ENCODE peak calls at places on chromosomes 1 and 21, in eight cellular contexts. J is HCT116; X is naive thymus-derived CD4-positive, alpha-beta T cell; V is iPS DF 6.9; D is stomach; W is CD8-positive, alpha-beta memory T cell; S is heart left ventricle; T is OCI-LY7. E is an unnamed sample.

GRCh38 chr1:79603862-79604261 is 597.3 kb upstream of the ADGRL4 start:
- DNase-seq in J (no peak), X (no peak), V (no peak), D (no peak), W (no peak), S (no peak), T (no peak), E (no peak)

GRCh38 chr1:154833841-154834240 is 36.2 kb downstream of the KCNN3 start:
- DNase-seq in J (no peak), X (no peak), V (no peak), D (no peak), W (no peak), S (no peak), T (no peak), E (no peak)

GRCh38 chr1:238649200-238649599 is 737.2 kb upstream of the CHRM3 start:
- DNase-seq in J (no peak), X (no peak), V (no peak), D (no peak), W (no peak), S (no peak), T (no peak), E (no peak)

GRCh38 chr1:171403396-171403795 is 81.9 kb upstream of the PRRC2C start:
- DNase-seq in J (no peak), X (no peak), V (no peak), D (no peak), W (no peak), S (no peak), T (no peak), E (no peak)

GRCh38 chr21:38869196-38869595 is 63.5 kb downstream of the ETS2 start:
- DNase-seq in J (no peak), X (no peak), V (no peak), D (no peak), W (no peak), S (no peak), T (no peak), E (no peak)

GRCh38 chr1:25118554-25118953 is 113.7 kb downstream of the SYF2 start:
- DNase-seq in J (no peak), X (peak), V (no peak), D (no peak), W (no peak), S (no peak), T (no peak), E (no peak)

GRCh38 chr21:46168238-46168637 is 12.9 kb upstream of the FTCD start:
- DNase-seq in J (no peak), X (no peak), V (no peak), D (no peak), W (no peak), S (no peak), T (no peak), E (no peak)

GRCh38 chr1:174726167-174726879 is 273.4 kb upstream of the CACYBP start:
- DNase-seq in J (peak), X (no peak), V (no peak), D (no peak), W (no peak), S (no peak), T (peak), E (no peak)

GRCh38 chr1:162899422-162900168 is 38.6 kb upstream of the CCDC190 start:
- DNase-seq in J (no peak), X (no peak), V (no peak), D (no peak), W (no peak), S (peak), T (no peak), E (no peak)

GRCh38 chr21:34790834-34791233 is 122.0 kb downstream of the CLIC6 start:
- DNase-seq in J (no peak), X (no peak), V (no peak), D (no peak), W (no peak), S (no peak), T (no peak), E (no peak)

GRCh38 chr1:233465745-233466343 is 138.3 kb downstream of the MAP3K21 start:
- DNase-seq in J (no peak), X (no peak), V (no peak), D (no peak), W (no peak), S (no peak), T (no peak), E (no peak)

GRCh38 chr21:25107708-25108107 is 499.6 kb downstream of the MRPL39 start:
- DNase-seq in J (no peak), X (no peak), V (no peak), D (no peak), W (no peak), S (no peak), T (no peak), E (no peak)

GRCh38 chr1:178258521-178258920 is 164.6 kb downstream of the RASAL2 start:
- DNase-seq in J (no peak), X (no peak), V (no peak), D (no peak), W (no peak), S (no peak), T (no peak), E (no peak)

GRCh38 chr1:53636621-53637171 is 102.3 kb downstream of the GLIS1 start:
- DNase-seq in J (no peak), X (peak), V (no peak), D (peak), W (no peak), S (no peak), T (no peak), E (no peak)

GRCh38 chr21:45292399-45293213 is 4.9 kb upstream of the POFUT2 start:
- DNase-seq in J (peak), X (peak), V (no peak), D (peak), W (peak), S (peak), T (peak), E (peak)

GRCh38 chr1:15229569-15230170 is 17.4 kb upstream of the FHAD1 start:
- DNase-seq in J (no peak), X (no peak), V (no peak), D (peak), W (no peak), S (no peak), T (no peak), E (no peak)

GRCh38 chr1:5617179-5618015 is 374.8 kb downstream of the NPHP4 start:
- DNase-seq in J (no peak), X (no peak), V (no peak), D (no peak), W (no peak), S (no peak), T (no peak), E (no peak)
- H3K4me3 ChIP-seq in J (no peak), X (no peak), V (no peak), D (no peak), W (no peak), S (no peak), T (no peak), E (no peak)

DNA sequence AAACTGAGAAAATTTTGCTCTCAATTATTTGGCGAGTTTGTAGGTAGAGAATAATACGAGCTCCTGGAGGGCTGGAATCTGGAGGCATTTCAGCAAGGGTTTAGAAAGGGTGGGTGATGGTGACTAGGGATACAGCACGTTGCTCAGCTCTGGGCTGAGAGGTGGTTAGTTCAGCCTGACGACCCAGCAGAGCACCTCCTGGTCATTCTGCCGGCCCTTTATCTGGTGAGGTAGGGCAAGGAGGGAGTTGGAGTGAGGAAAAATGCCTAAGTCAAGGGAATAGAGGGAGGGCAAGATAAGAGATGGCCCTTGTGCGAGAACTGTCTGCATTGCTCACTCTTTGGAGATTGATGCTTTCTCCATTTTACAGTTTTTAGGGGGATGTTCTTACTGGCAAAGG is 19.1 kb downstream of the GALNT2 start:
- DNase-seq in J (no peak), X (no peak), V (no peak), D (no peak), W (no peak), S (no peak), T (no peak), E (no peak)
- H3K27ac ChIP-seq in J (no peak), X (no peak), V (no peak), D (no peak), W (no peak), S (no peak), T (no peak), E (no peak)

DNA sequence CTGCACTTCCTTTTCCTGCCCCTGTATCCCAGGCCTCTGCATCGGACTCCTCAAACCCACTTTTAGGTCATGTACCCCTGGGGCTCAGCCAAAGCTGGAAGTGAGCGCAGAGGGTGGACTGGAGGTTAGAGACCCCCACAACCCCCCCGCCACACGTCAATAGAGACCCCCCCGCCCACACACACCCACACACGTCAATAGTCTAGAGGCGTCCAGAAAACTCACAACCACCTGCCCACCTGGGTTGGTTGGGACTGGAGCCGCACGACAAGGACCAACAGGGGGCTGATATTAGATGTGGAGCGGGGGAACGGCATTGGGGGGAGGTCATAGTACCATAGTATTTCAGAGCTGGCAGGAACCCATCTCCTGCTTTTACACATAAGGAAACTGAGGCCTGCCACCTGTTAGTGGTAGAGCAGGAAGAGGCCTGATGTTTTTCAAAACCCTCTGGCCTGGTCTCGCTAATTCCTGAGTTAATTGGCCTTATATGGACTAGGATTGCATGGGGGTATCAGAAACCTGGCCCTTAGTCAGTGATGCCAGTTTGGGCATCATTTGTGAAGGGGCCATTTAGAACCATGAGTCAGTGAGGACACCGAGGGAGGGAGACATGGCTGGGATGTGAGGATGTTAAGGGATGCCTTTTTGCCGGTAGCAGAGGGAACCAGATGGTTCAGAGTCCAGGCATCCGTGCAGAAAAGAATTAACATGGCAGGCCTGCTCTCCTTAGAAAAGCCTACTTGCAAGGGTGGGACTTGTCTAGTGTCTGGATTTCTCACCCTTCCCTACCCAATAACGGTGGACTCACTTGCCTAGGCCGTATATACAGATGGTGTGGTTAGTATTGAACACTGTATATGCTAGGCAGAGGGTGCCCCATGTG is 1.1 kb downstream of the NENF start:
- DNase-seq in J (no peak), X (no peak), V (no peak), D (no peak), W (no peak), S (no peak), T (no peak), E (no peak)
- H3K4me3 ChIP-seq in J (peak), X (peak), V (peak), D (peak), W (peak), S (peak), T (peak), E (peak)

GRCh38 chr1:160542303-160542945 is 19.4 kb upstream of the SLAMF6 start:
- DNase-seq in J (no peak), X (no peak), V (no peak), D (peak), W (no peak), S (no peak), T (no peak), E (no peak)

GRCh38 chr1:160538985-160539651 is 16.1 kb upstream of the SLAMF6 start:
- DNase-seq in J (no peak), X (no peak), V (no peak), D (peak), W (no peak), S (no peak), T (peak), E (no peak)

GRCh38 chr1:160537714-160538665 is 14.9 kb upstream of the SLAMF6 start:
- DNase-seq in J (no peak), X (no peak), V (no peak), D (no peak), W (no peak), S (no peak), T (no peak), E (no peak)

GRCh38 chr1:160541622-160542302 is 18.7 kb upstream of the SLAMF6 start:
- DNase-seq in J (no peak), X (no peak), V (no peak), D (no peak), W (no peak), S (no peak), T (no peak), E (no peak)

GRCh38 chr1:160539896-160540858 is 17.1 kb upstream of the SLAMF6 start:
- DNase-seq in J (no peak), X (peak), V (no peak), D (peak), W (peak), S (peak), T (peak), E (peak)
- H3K27ac ChIP-seq in J (no peak), X (peak), V (no peak), D (peak), W (peak), S (no peak), T (peak), E (peak)

DNA sequence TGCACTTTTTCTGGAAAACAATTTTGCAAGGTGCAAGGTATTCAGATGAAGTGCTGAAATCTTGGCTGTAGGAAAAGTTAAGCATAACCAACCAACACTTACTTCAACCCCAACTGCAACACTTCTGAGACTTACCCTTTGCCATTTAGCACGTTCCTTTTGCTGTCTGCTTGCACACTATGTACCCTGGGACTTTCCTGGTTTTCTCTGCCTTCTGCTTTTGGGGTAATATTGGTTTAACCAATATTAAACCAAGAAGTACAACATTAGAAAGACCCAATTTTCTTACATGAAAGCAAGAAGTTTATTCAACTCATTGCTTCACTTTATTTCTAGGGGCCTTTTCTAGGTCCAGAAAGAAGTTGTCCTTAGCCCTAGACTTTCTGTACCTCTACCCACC is 193.0 kb downstream of the HLX start:
- DNase-seq in J (no peak), X (no peak), V (no peak), D (no peak), W (no peak), S (no peak), T (no peak), E (no peak)
- H3K4me3 ChIP-seq in J (no peak), X (no peak), V (no peak), D (no peak), W (no peak), S (no peak), T (no peak), E (no peak)

DNA sequence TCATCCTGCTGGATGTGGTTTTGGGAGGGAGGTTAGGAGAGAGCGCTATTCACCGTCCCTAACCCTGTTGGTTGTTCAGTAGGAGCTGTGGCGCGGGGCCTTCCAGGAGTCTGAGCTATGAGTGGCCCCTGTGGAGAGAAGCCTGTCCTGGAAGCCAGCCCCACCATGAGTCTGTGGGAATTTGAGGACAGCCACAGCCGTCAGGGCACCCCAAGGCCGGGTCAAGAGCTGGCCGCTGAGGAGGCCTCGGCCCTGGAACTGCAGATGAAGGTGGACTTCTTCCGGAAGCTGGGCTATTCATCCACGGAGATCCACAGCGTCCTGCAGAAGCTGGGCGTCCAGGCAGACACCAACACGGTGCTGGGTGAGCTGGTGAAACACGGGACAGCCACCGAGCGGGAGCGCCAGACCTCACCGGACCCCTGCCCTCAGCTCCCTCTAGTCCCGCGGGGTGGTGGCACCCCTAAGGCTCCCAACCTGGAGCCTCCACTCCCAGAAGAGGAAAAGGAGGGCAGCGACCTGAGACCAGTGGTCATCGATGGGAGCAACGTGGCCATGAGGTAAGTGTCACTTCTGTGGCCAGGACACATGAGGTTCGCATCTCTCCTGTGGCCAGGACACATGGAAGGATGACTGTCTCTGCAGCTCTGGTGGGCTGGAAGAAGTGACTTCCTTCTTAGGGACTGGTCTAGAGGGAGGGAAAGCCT is 1.2 kb downstream of the ZC3H12A start:
- DNase-seq in J (no peak), X (no peak), V (no peak), D (no peak), W (no peak), S (no peak), T (no peak), E (peak)
- H3K27ac ChIP-seq in J (peak), X (peak), V (no peak), D (peak), W (peak), S (peak), T (peak), E (peak)

GRCh38 chr1:160540859-160541233 is 17.8 kb upstream of the SLAMF6 start:
- DNase-seq in J (no peak), X (no peak), V (no peak), D (no peak), W (no peak), S (no peak), T (no peak), E (no peak)
- H3K4me3 ChIP-seq in J (no peak), X (peak), V (no peak), D (no peak), W (peak), S (no peak), T (peak), E (peak)